ENCODE peak calls at places on chromosomes 13 and 19, in eight cellular contexts. M, A, J, C, W, X, D and S are unnamed samples.

GRCh38 chr19:41308450-41309224 is 1.3 kb upstream of the CCDC97 start:
- DNase-seq in M (peak), A (peak), J (peak), C (peak), W (peak), X (peak), D (peak), S (peak)

GRCh38 chr13:108594153-108594552 is 35.3 kb upstream of the MYO16 start:
- DNase-seq in M (no peak), A (no peak), J (no peak), C (no peak), W (no peak), X (no peak), D (no peak), S (no peak)

GRCh38 chr13:28574617-28575142 is 79.8 kb upstream of the FLT1 start:
- DNase-seq in M (no peak), A (peak), J (peak), C (no peak), W (peak), X (peak), D (peak), S (peak)

GRCh38 chr13:91375119-91375729 is 23.2 kb upstream of the GPC5 start:
- DNase-seq in M (no peak), A (no peak), J (no peak), C (no peak), W (no peak), X (peak), D (no peak), S (peak)

GRCh38 chr13:24407844-24408243 is 98.5 kb downstream of the C1QTNF9 start:
- DNase-seq in M (no peak), A (no peak), J (no peak), C (no peak), W (no peak), X (no peak), D (no peak), S (no peak)

GRCh38 chr19:58021541-58022282 is 12.1 kb upstream of the ZSCAN1 start:
- DNase-seq in M (no peak), A (peak), J (peak), C (peak), W (peak), X (peak), D (peak), S (peak)

GRCh38 chr13:69595181-69595580 is 512.4 kb upstream of the ATXN8OS start:
- DNase-seq in M (no peak), A (no peak), J (no peak), C (no peak), W (no peak), X (no peak), D (no peak), S (no peak)

GRCh38 chr13:101626925-101627555 is 174.6 kb downstream of the ITGBL1 start:
- DNase-seq in M (no peak), A (no peak), J (no peak), C (no peak), W (no peak), X (no peak), D (no peak), S (no peak)

GRCh38 chr19:375395-376110 is 31.0 kb upstream of the MIER2 start:
- DNase-seq in M (no peak), A (no peak), J (peak), C (no peak), W (no peak), X (no peak), D (no peak), S (no peak)

GRCh38 chr19:53809518-53810186 is 14.5 kb downstream of the NLRP12 start:
- DNase-seq in M (no peak), A (no peak), J (no peak), C (no peak), W (no peak), X (peak), D (no peak), S (no peak)

GRCh38 chr13:45331981-45332830 is 8.8 kb downstream of the TPT1 start:
- DNase-seq in M (no peak), A (peak), J (peak), C (no peak), W (no peak), X (peak), D (peak), S (peak)

GRCh38 chr13:94858856-94859811 is 146.8 kb upstream of the SOX21 start:
- DNase-seq in M (peak), A (peak), J (peak), C (peak), W (peak), X (peak), D (no peak), S (peak)

GRCh38 chr19:13002970-13003540 is 7.8 kb downstream of the NFIX start:
- DNase-seq in M (no peak), A (no peak), J (no peak), C (no peak), W (no peak), X (no peak), D (no peak), S (no peak)

GRCh38 chr13:106597190-106597589 is 29.3 kb upstream of the ARGLU1 start:
- DNase-seq in M (peak), A (no peak), J (no peak), C (no peak), W (peak), X (peak), D (peak), S (peak)

GRCh38 chr13:99352351-99353271 is 45.4 kb upstream of the GPR183 start:
- DNase-seq in M (no peak), A (no peak), J (no peak), C (no peak), W (no peak), X (no peak), D (no peak), S (no peak)

GRCh38 chr19:47372603-47373002 is 23.5 kb downstream of the DHX34 start:
- DNase-seq in M (no peak), A (no peak), J (no peak), C (no peak), W (no peak), X (no peak), D (no peak), S (no peak)

GRCh38 chr19:18499055-18499775 is 22.7 kb downstream of the ELL start:
- DNase-seq in M (no peak), A (no peak), J (no peak), C (no peak), W (no peak), X (no peak), D (no peak), S (no peak)

GRCh38 chr19:13117772-13118423 is at the start of gene NACC1:
- DNase-seq in M (peak), A (peak), J (peak), C (peak), W (peak), X (peak), D (peak), S (peak)

GRCh38 chr13:99909097-99909835 is 62.3 kb downstream of the ZIC5 start:
- DNase-seq in M (no peak), A (no peak), J (no peak), C (no peak), W (no peak), X (no peak), D (no peak), S (no peak)

GRCh38 chr19:33134571-33135041 is 2.7 kb downstream of the WDR88 start:
- DNase-seq in M (no peak), A (no peak), J (no peak), C (no peak), W (no peak), X (no peak), D (no peak), S (no peak)

GRCh38 chr13:75934889-75935288 is 298.8 kb downstream of the LMO7 start:
- DNase-seq in M (no peak), A (peak), J (no peak), C (no peak), W (no peak), X (no peak), D (no peak), S (peak)

GRCh38 chr19:40257096-40257517 is 28.0 kb downstream of the AKT2 start:
- DNase-seq in M (no peak), A (no peak), J (no peak), C (no peak), W (peak), X (no peak), D (no peak), S (no peak)

GRCh38 chr13:95714142-95714832 is 37.3 kb downstream of the DNAJC3 start:
- DNase-seq in M (no peak), A (peak), J (no peak), C (no peak), W (no peak), X (peak), D (no peak), S (peak)

GRCh38 chr13:92074658-92075057 is 676.2 kb downstream of the GPC5 start:
- DNase-seq in M (no peak), A (no peak), J (no peak), C (no peak), W (no peak), X (peak), D (no peak), S (no peak)

GRCh38 chr13:49528161-49528560 is 32.4 kb downstream of the PHF11 start:
- DNase-seq in M (no peak), A (no peak), J (no peak), C (no peak), W (no peak), X (no peak), D (no peak), S (no peak)

GRCh38 chr19:6232567-6232966 is 47.2 kb downstream of the MLLT1 start:
- DNase-seq in M (no peak), A (peak), J (no peak), C (no peak), W (no peak), X (peak), D (no peak), S (peak)

GRCh38 chr13:29522044-29522685 is 73.3 kb downstream of the SLC7A1 start:
- DNase-seq in M (peak), A (peak), J (peak), C (no peak), W (no peak), X (peak), D (peak), S (peak)

GRCh38 chr13:36509369-36509768 is 77.1 kb downstream of the CCNA1 start:
- DNase-seq in M (no peak), A (no peak), J (no peak), C (no peak), W (no peak), X (no peak), D (no peak), S (no peak)

GRCh38 chr13:73248711-73249580 is 190.1 kb downstream of the KLF5 start:
- DNase-seq in M (no peak), A (no peak), J (no peak), C (peak), W (no peak), X (peak), D (no peak), S (peak)

GRCh38 chr19:42285988-42286348 is 16.0 kb upstream of the PRR19 start:
- DNase-seq in M (no peak), A (no peak), J (no peak), C (no peak), W (no peak), X (no peak), D (no peak), S (no peak)

GRCh38 chr19:35790981-35791813 is 15.8 kb downstream of the ARHGAP33 start:
- DNase-seq in M (no peak), A (no peak), J (peak), C (no peak), W (no peak), X (no peak), D (no peak), S (no peak)

GRCh38 chr19:29576761-29577661 is 29.1 kb upstream of the POP4 start:
- DNase-seq in M (no peak), A (no peak), J (no peak), C (no peak), W (no peak), X (peak), D (no peak), S (no peak)

GRCh38 chr13:108463365-108463764 is 166.0 kb upstream of the MYO16 start:
- DNase-seq in M (no peak), A (peak), J (no peak), C (no peak), W (no peak), X (peak), D (no peak), S (peak)

GRCh38 chr13:40672310-40673060 is 6.0 kb upstream of the FOXO1 start:
- DNase-seq in M (no peak), A (peak), J (no peak), C (no peak), W (no peak), X (peak), D (no peak), S (peak)

GRCh38 chr13:76852991-76853390 is 33.2 kb downstream of the KCTD12 start:
- DNase-seq in M (no peak), A (peak), J (no peak), C (no peak), W (no peak), X (peak), D (no peak), S (peak)

GRCh38 chr13:24858953-24859352 is 95.0 kb downstream of the RNF17 start:
- DNase-seq in M (no peak), A (no peak), J (no peak), C (no peak), W (no peak), X (no peak), D (no peak), S (no peak)

GRCh38 chr13:37769078-37769477 is 100.5 kb downstream of the TRPC4 start:
- DNase-seq in M (no peak), A (no peak), J (no peak), C (no peak), W (no peak), X (peak), D (no peak), S (no peak)

GRCh38 chr19:17553256-17553655 is 2.2 kb upstream of the COLGALT1 start:
- DNase-seq in M (peak), A (peak), J (peak), C (peak), W (peak), X (peak), D (peak), S (peak)

GRCh38 chr13:20174656-20175405 is 14.0 kb upstream of the GJA3 start:
- DNase-seq in M (peak), A (peak), J (peak), C (peak), W (peak), X (peak), D (peak), S (peak)

GRCh38 chr19:14494451-14494850 is 1.5 kb downstream of the GIPC1 start:
- DNase-seq in M (no peak), A (no peak), J (no peak), C (no peak), W (no peak), X (no peak), D (no peak), S (no peak)

GRCh38 chr19:44554641-44555246 is 25.3 kb upstream of the CEACAM20 start:
- DNase-seq in M (no peak), A (no peak), J (no peak), C (no peak), W (no peak), X (no peak), D (no peak), S (no peak)

GRCh38 chr19:44553478-44554171 is 24.1 kb upstream of the CEACAM20 start:
- DNase-seq in M (no peak), A (no peak), J (no peak), C (peak), W (no peak), X (peak), D (peak), S (no peak)

GRCh38 chr19:44549507-44549906 is 20.0 kb upstream of the CEACAM20 start:
- DNase-seq in M (no peak), A (no peak), J (no peak), C (no peak), W (no peak), X (no peak), D (no peak), S (no peak)

GRCh38 chr19:44551850-44552249 is 22.4 kb upstream of the CEACAM20 start:
- DNase-seq in M (no peak), A (no peak), J (no peak), C (no peak), W (no peak), X (no peak), D (peak), S (no peak)

DNA sequence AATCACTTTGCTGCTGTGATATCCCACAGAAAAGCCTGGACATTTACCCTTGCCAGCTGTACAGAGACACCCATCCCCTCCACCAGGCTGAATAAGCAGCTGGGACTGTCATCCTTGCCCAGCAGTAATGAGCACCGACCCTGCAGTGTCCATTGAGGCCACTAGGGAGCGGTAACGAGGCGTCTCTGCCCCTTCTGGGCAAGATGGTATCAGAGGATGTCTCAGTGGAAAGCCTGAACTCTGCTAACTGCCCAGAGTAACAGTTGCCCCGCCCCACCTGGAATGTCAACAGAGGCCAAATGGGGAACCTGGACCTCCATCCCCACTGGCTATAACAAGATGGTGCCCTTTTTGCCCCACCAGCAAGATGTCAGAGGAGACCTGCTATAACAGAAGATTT is 22.8 kb upstream of the CEACAM20 start:
- DNase-seq in M (no peak), A (no peak), J (no peak), C (peak), W (no peak), X (peak), D (peak), S (peak)
- TF ChIP-seq CTCF in M (no peak), A (peak), J (no peak), C (no peak), W (peak), X (peak), D (peak), S (peak)

DNA sequence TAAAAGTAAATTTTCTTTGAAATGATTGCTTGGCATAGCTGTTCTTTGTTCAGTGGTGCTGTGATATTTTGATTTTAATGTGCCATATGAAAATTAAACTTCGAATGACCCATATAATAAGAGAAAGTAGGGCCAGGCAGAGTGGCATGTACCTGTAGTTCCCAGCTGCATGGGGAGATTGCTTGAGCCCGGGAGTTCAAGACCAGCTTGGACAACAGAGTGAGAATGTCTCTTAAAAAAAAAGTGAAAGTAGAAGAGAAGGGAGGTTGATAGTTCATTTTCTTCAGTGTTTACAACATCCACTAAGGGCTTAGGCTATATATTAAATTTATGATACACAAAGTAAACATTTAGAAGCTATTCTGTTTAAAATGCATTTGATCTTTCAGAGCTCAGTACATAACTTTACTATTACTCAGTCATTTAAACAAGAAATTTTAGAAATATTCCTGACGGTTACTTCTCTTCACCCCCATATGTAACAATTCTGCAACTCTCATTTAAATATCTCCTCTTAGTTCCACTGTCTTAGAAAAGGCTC is 17.2 kb upstream of the RFC3 start:
- DNase-seq in M (no peak), A (no peak), J (no peak), C (no peak), W (no peak), X (no peak), D (no peak), S (no peak)
- H3K4me3 ChIP-seq in M (no peak), A (peak), J (peak), C (no peak), W (no peak), X (no peak), D (no peak), S (peak)

GRCh38 chr19:51394045-51394836 is 3.9 kb upstream of the C19orf84 start:
- DNase-seq in M (peak), A (peak), J (peak), C (peak), W (peak), X (peak), D (peak), S (peak)
- TF ChIP-seq CTCF in M (no peak), A (peak), J (no peak), C (no peak), W (no peak), X (no peak), D (no peak), S (no peak)

DNA sequence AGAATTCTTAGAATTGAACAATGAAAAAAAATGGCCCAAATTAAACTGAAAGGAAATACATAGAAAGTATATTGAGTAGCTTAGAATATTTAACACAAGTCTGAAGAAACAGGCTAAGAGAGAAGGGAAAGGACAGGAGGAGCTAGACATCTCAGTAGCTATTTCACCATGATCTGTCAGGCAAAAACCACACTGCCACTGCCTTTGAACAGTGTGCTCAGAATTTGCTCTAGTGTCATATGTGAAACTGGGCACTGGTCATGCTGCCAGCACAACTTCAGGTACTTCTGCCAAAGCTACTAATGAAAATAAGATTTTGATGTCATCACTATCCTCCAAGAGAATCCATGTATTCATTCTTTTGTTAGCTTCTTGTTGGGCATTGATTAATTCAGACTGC is 1280.8 kb upstream of the PCDH20 start:
- DNase-seq in M (no peak), A (no peak), J (no peak), C (no peak), W (no peak), X (no peak), D (no peak), S (no peak)
- H3K4me3 ChIP-seq in M (no peak), A (no peak), J (no peak), C (no peak), W (no peak), X (no peak), D (no peak), S (no peak)

DNA sequence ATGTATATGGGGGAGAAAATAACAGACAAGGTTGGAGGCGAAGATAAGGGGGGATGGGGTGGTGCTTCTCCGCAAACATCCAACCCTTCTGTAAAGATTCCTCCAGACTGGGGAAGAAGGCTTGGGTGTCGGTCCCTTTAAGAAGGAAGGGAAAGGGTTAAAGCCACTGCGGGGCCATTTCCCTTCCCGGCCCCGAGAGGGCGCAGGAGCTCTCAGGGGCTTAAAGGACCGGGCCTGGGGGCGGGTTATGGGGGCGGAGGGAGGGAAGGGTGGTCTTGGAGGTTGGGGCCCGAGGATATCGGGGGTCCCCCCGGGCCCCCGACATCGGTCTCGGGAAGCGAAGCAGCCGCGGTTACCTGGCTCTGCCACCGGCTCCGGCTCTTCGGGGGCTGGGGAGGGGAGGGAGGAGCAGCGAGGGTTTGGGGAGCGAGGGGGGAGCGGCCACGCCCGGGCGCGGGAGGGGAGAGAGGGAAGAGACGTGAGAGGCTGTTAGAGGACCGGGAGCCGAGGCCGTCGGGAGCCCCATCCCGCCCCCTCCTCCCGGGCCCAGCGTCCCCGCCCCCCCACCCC is 2.8 kb downstream of the TNNT1 start:
- DNase-seq in M (no peak), A (no peak), J (no peak), C (no peak), W (no peak), X (peak), D (no peak), S (no peak)
- TF ChIP-seq CTCF in M (no peak), A (peak), J (peak), C (no peak), W (peak), X (peak), D (peak), S (peak)